ENCODE peak calls at places on chromosome 13, in five cellular contexts. J is A549, G is GM12878, E is K562, A is HepG2. T is an unnamed sample.

GRCh38 chr13:106526748-106527488 is 8.5 kb downstream of the EFNB2 start:
- DNase-seq in G (no peak), J (no peak), E (no peak), A (no peak), T (no peak)

GRCh38 chr13:111372651-111373425 is 52.4 kb downstream of the TEX29 start:
- DNase-seq in J (no peak), G (no peak), E (no peak), A (no peak), T (no peak)

GRCh38 chr13:52850396-52851152 is 2.1 kb upstream of the PCDH8 start:
- DNase-seq in J (peak), G (no peak), E (no peak), A (peak), T (peak)

GRCh38 chr13:49836516-49836915 is 44.0 kb upstream of the KPNA3 start:
- DNase-seq in J (no peak), G (no peak), E (no peak), A (peak), T (no peak)

GRCh38 chr13:71632721-71633120 is 234.3 kb downstream of the DACH1 start:
- DNase-seq in G (no peak), A (no peak), E (no peak), J (no peak), T (peak)

GRCh38 chr13:32381539-32381938 is 46.4 kb downstream of the N4BP2L1 start:
- DNase-seq in G (no peak), J (peak), E (peak), A (peak), T (peak)

GRCh38 chr13:46686171-46686570 is 110.8 kb downstream of the ESD start:
- DNase-seq in E (no peak), A (no peak), G (no peak), J (no peak), T (no peak)

GRCh38 chr13:63086286-63086685 is 1670.6 kb upstream of the PCDH20 start:
- DNase-seq in A (no peak), E (no peak), J (no peak), G (no peak), T (no peak)

GRCh38 chr13:82827704-82828103 is 1054.6 kb downstream of the SLITRK1 start:
- DNase-seq in A (no peak), E (no peak), G (no peak), J (no peak), T (no peak)

GRCh38 chr13:112997188-112998135 is 28.4 kb downstream of the MCF2L start:
- DNase-seq in G (no peak), E (no peak), A (no peak), J (no peak), T (no peak)

GRCh38 chr13:23608704-23609413 is 38.6 kb downstream of the TNFRSF19 start:
- DNase-seq in A (peak), G (no peak), E (no peak), J (no peak), T (peak)

GRCh38 chr13:98481511-98481951 is 95.4 kb downstream of the STK24 start:
- DNase-seq in E (no peak), J (no peak), G (no peak), A (no peak), T (no peak)

GRCh38 chr13:75170321-75170720 is 311.6 kb downstream of the TBC1D4 start:
- DNase-seq in A (no peak), J (no peak), G (no peak), E (no peak), T (peak)

GRCh38 chr13:46146898-46147297 is 35.1 kb downstream of the LCP1 start:
- DNase-seq in A (peak), E (no peak), G (no peak), J (peak), T (no peak)

GRCh38 chr13:79075703-79076102 is 330.4 kb downstream of the RBM26 start:
- DNase-seq in A (no peak), E (no peak), J (no peak), G (no peak), T (no peak)

GRCh38 chr13:79070343-79070974 is 335.6 kb downstream of the RBM26 start:
- DNase-seq in G (peak), E (no peak), A (no peak), J (no peak), T (no peak)
- H3K4me2 ChIP-seq in G (peak), E (no peak), A (no peak), J (no peak), T (no peak)

DNA sequence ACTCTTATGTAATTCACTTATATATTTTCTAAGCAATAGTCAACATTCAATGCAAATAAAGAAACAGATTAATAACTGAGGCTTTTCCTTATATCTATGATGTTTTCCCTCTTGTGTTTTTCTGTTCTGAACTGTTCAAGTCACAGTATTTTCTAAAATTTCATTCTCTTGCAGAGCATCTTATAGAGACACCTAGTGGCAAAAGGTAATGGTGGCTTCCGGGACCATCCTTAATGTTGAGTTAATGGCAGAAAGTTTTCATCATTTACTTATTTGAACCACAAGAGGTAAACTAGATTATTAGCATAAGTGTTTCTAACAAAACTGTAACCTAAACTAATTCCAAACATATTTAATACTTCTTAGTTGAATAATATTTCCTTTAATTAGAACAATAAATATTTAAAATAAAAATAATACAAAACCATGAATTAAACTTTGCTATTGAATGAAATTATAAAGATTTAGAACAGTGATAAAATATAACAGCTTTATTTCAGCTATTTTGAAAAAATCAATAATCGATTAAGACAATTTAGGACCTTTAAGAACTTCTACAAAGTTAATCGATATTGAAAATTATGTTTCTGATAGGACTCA is 1.7 kb upstream of the SLITRK5 start:
- DNase-seq in J (peak), G (no peak), E (no peak), A (peak), T (peak)
- TF ChIP-seq MYC in J (no peak), G (no peak), E (no peak), A (no peak), T (no peak)

GRCh38 chr13:30438286-30438685 is 16.0 kb downstream of the UBE2L5 start:
- DNase-seq in E (no peak), J (no peak), A (no peak), G (no peak), T (no peak)
- TF ChIP-seq POLR2A in E (no peak), J (no peak), A (no peak), G (no peak), T (no peak)

DNA sequence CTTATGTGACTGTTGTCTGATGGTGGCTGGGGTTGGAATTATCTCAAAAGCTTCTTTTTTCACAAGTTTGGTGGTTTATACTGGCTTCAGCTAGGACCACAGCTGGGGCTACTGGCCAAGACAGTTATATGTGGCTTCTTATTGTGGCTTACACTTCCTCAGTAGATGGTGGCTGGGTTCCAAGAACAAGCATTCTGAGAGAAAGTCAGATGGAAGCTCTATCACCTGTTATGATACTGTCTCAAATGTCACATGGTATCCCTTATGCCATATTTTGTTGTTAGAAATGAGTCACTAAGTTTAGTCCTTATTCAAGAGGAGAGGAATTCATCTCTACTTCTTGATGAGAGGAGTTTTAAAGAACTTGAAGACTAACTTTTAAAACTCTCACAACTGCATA is 41.6 kb downstream of the NDFIP2 start:
- DNase-seq in J (no peak), A (no peak), E (no peak), G (peak), T (peak)
- H3K4me2 ChIP-seq in J (no peak), A (no peak), E (no peak), G (no peak), T (no peak)

GRCh38 chr13:20902438-20903163 is at the start of gene XPO4:
- DNase-seq in A (peak), J (peak), E (peak), G (no peak), T (peak)

GRCh38 chr13:20904908-20905307 is 2.4 kb upstream of the XPO4 start:
- DNase-seq in E (no peak), G (no peak), A (no peak), J (no peak), T (no peak)

GRCh38 chr13:20903164-20903475 is 574 bp upstream of the XPO4 start:
- DNase-seq in A (no peak), G (no peak), J (no peak), E (no peak), T (no peak)

DNA sequence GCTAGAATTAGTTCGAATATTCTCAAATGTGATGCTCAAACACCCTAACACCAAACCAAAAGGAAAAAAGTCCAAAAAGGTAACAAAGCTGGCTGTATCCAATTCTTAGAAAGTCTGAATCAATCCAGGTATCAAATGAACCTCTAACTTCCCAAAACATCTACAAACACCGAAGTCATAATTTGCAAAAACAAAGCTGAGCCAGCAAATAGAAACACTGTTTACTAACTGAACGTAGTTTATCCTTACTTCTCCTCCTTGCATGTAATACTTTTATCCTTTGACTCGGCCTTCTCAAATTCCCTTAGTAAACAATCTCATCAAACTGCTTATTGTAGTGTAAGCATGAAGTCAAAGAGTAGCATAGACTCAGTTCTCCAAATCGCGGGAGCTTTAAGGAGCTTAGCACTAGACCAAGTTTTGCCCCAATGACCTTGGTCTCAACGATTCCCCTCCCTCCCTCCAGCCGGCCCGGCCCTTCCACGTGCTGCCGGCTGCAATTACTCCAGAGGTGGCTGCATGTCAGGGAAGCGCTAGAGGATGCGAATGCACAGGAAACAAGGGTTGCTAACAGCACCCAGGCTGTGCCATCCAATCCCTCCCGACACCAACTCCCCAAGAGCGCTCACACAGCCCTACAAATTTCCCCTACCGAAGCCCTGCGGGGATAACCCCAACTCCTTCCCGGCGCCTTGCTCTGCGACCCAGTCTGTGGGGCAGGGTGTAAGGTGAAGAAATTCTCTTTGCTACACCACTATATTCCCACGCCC is 693 bp downstream of the XPO4 start:
- DNase-seq in J (peak), G (no peak), E (peak), A (peak), T (peak)
- TF ChIP-seq MYC in J (peak), G (no peak), E (peak), A (peak), T (peak)

GRCh38 chr13:114049626-114050101 is 75.8 kb upstream of the C13orf46 start:
- DNase-seq in J (no peak), G (no peak), A (no peak), E (no peak), T (no peak)
- TF ChIP-seq POLR2A in J (no peak), G (peak), A (no peak), E (no peak), T (no peak)

T was measured in endothelial cell of umbilical vein.